ENCODE peak calls at places on chromosomes 1 and 21, in four cellular contexts. One of them, this sample, is unnamed.

GRCh38 chr1:115706774-115707425 is 61.6 kb downstream of the CASQ2 start:
- DNase-seq in NCI-H2171: no peak
- DNase-seq in adipocyte: peak; percentile 70
- DNase-seq in T-cell: no peak
- DNase-seq in this sample: no peak

GRCh38 chr1:110778821-110779220 is 94.1 kb upstream of the CD53 start:
- DNase-seq in NCI-H2171: no peak
- DNase-seq in adipocyte: no peak
- DNase-seq in T-cell: no peak
- DNase-seq in this sample: no peak

GRCh38 chr1:172898866-172899265 is 151.9 kb downstream of the TNFSF18 start:
- DNase-seq in NCI-H2171: no peak
- DNase-seq in adipocyte: no peak
- DNase-seq in T-cell: no peak
- DNase-seq in this sample: no peak

GRCh38 chr1:3910769-3911520 is 10.9 kb upstream of the C1orf174 start:
- DNase-seq in NCI-H2171: peak; percentile 85
- DNase-seq in adipocyte: peak; percentile 50
- DNase-seq in T-cell: peak; percentile 76
- DNase-seq in this sample: peak; percentile 65

GRCh38 chr1:101918277-101918676 is 78.4 kb downstream of the OLFM3 start:
- DNase-seq in NCI-H2171: no peak
- DNase-seq in adipocyte: no peak
- DNase-seq in T-cell: no peak
- DNase-seq in this sample: no peak

GRCh38 chr21:44012474-44013379 is 618 bp downstream of the TRAPPC10 start:
- DNase-seq in NCI-H2171: peak; percentile 66
- DNase-seq in adipocyte: peak; percentile 66
- DNase-seq in T-cell: peak; percentile 73
- DNase-seq in this sample: peak; percentile 69

GRCh38 chr1:97989094-97989680 is 68.4 kb upstream of the DPYD start:
- DNase-seq in NCI-H2171: no peak
- DNase-seq in adipocyte: peak; percentile 74
- DNase-seq in T-cell: no peak
- DNase-seq in this sample: no peak

GRCh38 chr1:115056395-115056798 is 26.8 kb downstream of the TSHB start:
- DNase-seq in NCI-H2171: no peak
- DNase-seq in adipocyte: peak; percentile 76
- DNase-seq in T-cell: no peak
- DNase-seq in this sample: no peak

GRCh38 chr1:229273507-229274232 is 2.8 kb downstream of the RAB4A start:
- DNase-seq in NCI-H2171: no peak
- DNase-seq in adipocyte: peak; percentile 50
- DNase-seq in T-cell: no peak
- DNase-seq in this sample: no peak

GRCh38 chr1:67052741-67053534 is 1.0 kb downstream of the SLC35D1 start:
- DNase-seq in NCI-H2171: no peak
- DNase-seq in adipocyte: peak; percentile 85
- DNase-seq in T-cell: no peak
- DNase-seq in this sample: peak; percentile 44

GRCh38 chr1:9280015-9280860 is 12.5 kb upstream of the SPSB1 start:
- DNase-seq in NCI-H2171: no peak
- DNase-seq in adipocyte: peak; percentile 95
- DNase-seq in T-cell: no peak
- DNase-seq in this sample: no peak

GRCh38 chr1:66282343-66282852 is 251.6 kb upstream of the SGIP1 start:
- DNase-seq in NCI-H2171: no peak
- DNase-seq in adipocyte: peak; percentile 71
- DNase-seq in T-cell: peak; percentile 58
- DNase-seq in this sample: peak; percentile 80

GRCh38 chr1:11158291-11158690 is 30.9 kb upstream of the ANGPTL7 start:
- DNase-seq in NCI-H2171: no peak
- DNase-seq in adipocyte: no peak
- DNase-seq in T-cell: no peak
- DNase-seq in this sample: no peak

GRCh38 chr21:32578107-32578691 is 7.1 kb downstream of the TCP10L start:
- DNase-seq in NCI-H2171: no peak
- DNase-seq in adipocyte: no peak
- DNase-seq in T-cell: peak; percentile 15
- DNase-seq in this sample: peak; percentile 10

GRCh38 chr1:246803891-246804290 is 79.7 kb downstream of the SCCPDH start:
- DNase-seq in NCI-H2171: no peak
- DNase-seq in adipocyte: no peak
- DNase-seq in T-cell: no peak
- DNase-seq in this sample: no peak

GRCh38 chr1:66380452-66381212 is 153.3 kb upstream of the SGIP1 start:
- DNase-seq in NCI-H2171: no peak
- DNase-seq in adipocyte: peak; percentile 36
- DNase-seq in T-cell: no peak
- DNase-seq in this sample: no peak

GRCh38 chr1:179550753-179551682 is 24.7 kb downstream of the NPHS2 start:
- DNase-seq in NCI-H2171: no peak
- DNase-seq in adipocyte: peak; percentile 67
- DNase-seq in T-cell: no peak
- DNase-seq in this sample: no peak

GRCh38 chr1:100354971-100355394 is 2.7 kb downstream of the CDC14A start:
- DNase-seq in NCI-H2171: peak; percentile 25
- DNase-seq in adipocyte: peak; percentile 37
- DNase-seq in T-cell: peak; percentile 36
- DNase-seq in this sample: peak; percentile 36

GRCh38 chr1:44068442-44068861 is 37.2 kb upstream of the SLC6A9 start:
- DNase-seq in NCI-H2171: no peak
- DNase-seq in adipocyte: no peak
- DNase-seq in T-cell: no peak
- DNase-seq in this sample: no peak

GRCh38 chr1:65512967-65513777 is 92.7 kb downstream of the LEPR start:
- DNase-seq in NCI-H2171: no peak
- DNase-seq in adipocyte: peak; percentile 39
- DNase-seq in T-cell: no peak
- DNase-seq in this sample: no peak

GRCh38 chr1:194227157-194227556 is 1040.7 kb upstream of the B3GALT2 start:
- DNase-seq in NCI-H2171: no peak
- DNase-seq in adipocyte: no peak
- DNase-seq in T-cell: no peak
- DNase-seq in this sample: no peak

GRCh38 chr1:218459878-218460277 is 114.7 kb downstream of the TGFB2 start:
- DNase-seq in NCI-H2171: no peak
- DNase-seq in adipocyte: peak; percentile 83
- DNase-seq in T-cell: no peak
- DNase-seq in this sample: no peak

GRCh38 chr1:219659682-219660081 is 46.8 kb upstream of the ZC3H11B start:
- DNase-seq in NCI-H2171: peak; percentile 38
- DNase-seq in adipocyte: peak; percentile 90
- DNase-seq in T-cell: no peak
- DNase-seq in this sample: no peak

GRCh38 chr1:66253330-66253921 is 280.5 kb upstream of the SGIP1 start:
- DNase-seq in NCI-H2171: peak; percentile 21
- DNase-seq in adipocyte: peak; percentile 88
- DNase-seq in T-cell: no peak
- DNase-seq in this sample: peak; percentile 45

GRCh38 chr1:178536844-178537371 is 24.0 kb downstream of the TEX35 start:
- DNase-seq in NCI-H2171: no peak
- DNase-seq in adipocyte: peak; percentile 79
- DNase-seq in T-cell: no peak
- DNase-seq in this sample: no peak

GRCh38 chr1:183544598-183545297 is 45.5 kb downstream of the NCF2 start:
- DNase-seq in NCI-H2171: peak; percentile 96
- DNase-seq in adipocyte: no peak
- DNase-seq in T-cell: no peak
- DNase-seq in this sample: no peak

GRCh38 chr1:10896673-10897072 is 100.2 kb upstream of the CASZ1 start:
- DNase-seq in NCI-H2171: no peak
- DNase-seq in adipocyte: no peak
- DNase-seq in T-cell: no peak
- DNase-seq in this sample: no peak

GRCh38 chr1:78070758-78071157 is 25.0 kb downstream of the GIPC2 start:
- DNase-seq in NCI-H2171: no peak
- DNase-seq in adipocyte: peak; percentile 76
- DNase-seq in T-cell: no peak
- DNase-seq in this sample: no peak

GRCh38 chr1:232912845-232913580 is 37.4 kb upstream of the NTPCR start:
- DNase-seq in NCI-H2171: no peak
- DNase-seq in adipocyte: no peak
- DNase-seq in T-cell: no peak
- DNase-seq in this sample: no peak

GRCh38 chr1:172601046-172601630 is 57.8 kb upstream of the FASLG start:
- DNase-seq in NCI-H2171: no peak
- DNase-seq in adipocyte: no peak
- DNase-seq in T-cell: no peak
- DNase-seq in this sample: no peak

GRCh38 chr1:15427280-15427666 is 11.0 kb upstream of the CTRC start:
- DNase-seq in NCI-H2171: no peak
- DNase-seq in adipocyte: no peak
- DNase-seq in T-cell: no peak
- DNase-seq in this sample: no peak

GRCh38 chr1:1074631-1075147 is 583 bp upstream of the RNF223 start:
- DNase-seq in NCI-H2171: no peak
- DNase-seq in adipocyte: no peak
- DNase-seq in T-cell: no peak
- DNase-seq in this sample: no peak

GRCh38 chr1:91872560-91873081 is 13.3 kb downstream of the TGFBR3 start:
- DNase-seq in NCI-H2171: no peak
- DNase-seq in adipocyte: no peak
- DNase-seq in T-cell: peak; percentile 14
- DNase-seq in this sample: peak; percentile 31

GRCh38 chr1:26799479-26800133 is 11.9 kb downstream of the PIGV start:
- DNase-seq in NCI-H2171: no peak
- DNase-seq in adipocyte: peak; percentile 74
- DNase-seq in T-cell: no peak
- DNase-seq in this sample: no peak

GRCh38 chr1:17630048-17630830 is 90.7 kb downstream of the ARHGEF10L start:
- DNase-seq in NCI-H2171: no peak
- DNase-seq in adipocyte: peak; percentile 76
- DNase-seq in T-cell: no peak
- DNase-seq in this sample: no peak

GRCh38 chr1:184163674-184164470 is 112.3 kb downstream of the TSEN15 start:
- DNase-seq in NCI-H2171: no peak
- DNase-seq in adipocyte: peak; percentile 38
- DNase-seq in T-cell: no peak
- DNase-seq in this sample: no peak

This sample was measured in central memory CD4-positive, alpha-beta T cell.